ENCODE peak calls at places on chromosomes 13 and 19, in seven cellular contexts. G is tibial nerve, K is thyroid gland, P is uterus, D is adrenal gland, W is ovary, F is heart left ventricle. M is an unnamed sample.

GRCh38 chr13:33806470-33807248 is 11.3 kb upstream of the RFC3 start:
- DNase-seq in D (no peak), F (no peak), W (no peak), G (no peak), K (no peak), P (no peak), M (no peak)

GRCh38 chr13:76440568-76440967 is 445.6 kb downstream of the KCTD12 start:
- DNase-seq in P (no peak), D (no peak), W (no peak), F (no peak), G (no peak), K (no peak), M (no peak)

GRCh38 chr13:40388617-40389016 is 277.8 kb downstream of the FOXO1 start:
- DNase-seq in P (no peak), G (no peak), W (no peak), K (no peak), D (no peak), F (peak), M (no peak)

GRCh38 chr13:96671073-96671472 is 323.2 kb downstream of the OXGR1 start:
- DNase-seq in P (no peak), D (no peak), G (no peak), W (no peak), K (no peak), F (no peak), M (no peak)

GRCh38 chr19:7337380-7338194 is 11.2 kb upstream of the ARHGEF18 start:
- DNase-seq in P (no peak), W (no peak), K (no peak), D (no peak), G (no peak), F (no peak), M (no peak)

GRCh38 chr19:3819989-3820388 is 33.8 kb upstream of the MATK start:
- DNase-seq in W (no peak), G (no peak), P (no peak), K (no peak), F (no peak), D (no peak), M (no peak)

GRCh38 chr13:100089633-100090032 is 740 bp downstream of the PCCA start:
- DNase-seq in K (no peak), F (no peak), P (no peak), D (no peak), G (no peak), W (no peak), M (no peak)

GRCh38 chr19:51726049-51726448 is 2.3 kb upstream of the HAS1 start:
- DNase-seq in G (no peak), D (no peak), W (peak), P (peak), F (peak), K (no peak), M (peak)

GRCh38 chr19:12721656-12722565 is 1.8 kb downstream of the TNPO2 start:
- DNase-seq in G (no peak), P (peak), W (peak), F (peak), D (peak), K (peak), M (peak)

GRCh38 chr19:15614507-15615379 is at the start of gene CYP4F8:
- DNase-seq in F (no peak), W (no peak), K (peak), G (no peak), D (no peak), P (no peak), M (no peak)

DNA sequence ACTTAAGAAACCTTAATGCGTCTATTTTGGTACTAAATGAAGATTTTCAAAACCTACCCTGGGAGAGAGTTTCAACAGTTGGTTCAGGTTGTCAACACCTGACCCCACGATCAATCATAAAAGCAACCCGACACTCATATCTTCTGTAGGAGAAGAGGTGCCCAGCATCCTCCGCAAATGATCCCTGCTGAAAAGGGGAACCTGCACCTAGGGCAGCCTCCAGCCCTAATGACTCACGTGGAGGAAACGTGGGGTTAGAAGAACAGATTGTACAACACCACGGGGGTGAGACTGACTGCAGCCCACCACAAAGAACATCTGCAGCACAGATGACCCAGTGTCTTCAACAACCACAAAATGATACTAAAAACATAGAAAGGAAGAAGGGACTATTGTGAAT is 116.3 kb downstream of the RAB20 start:
- DNase-seq in F (no peak), K (no peak), D (no peak), W (no peak), P (no peak), G (no peak), M (no peak)
- H3K27ac ChIP-seq in F (no peak), K (no peak), D (no peak), W (no peak), P (no peak), G (peak), M (no peak)

DNA sequence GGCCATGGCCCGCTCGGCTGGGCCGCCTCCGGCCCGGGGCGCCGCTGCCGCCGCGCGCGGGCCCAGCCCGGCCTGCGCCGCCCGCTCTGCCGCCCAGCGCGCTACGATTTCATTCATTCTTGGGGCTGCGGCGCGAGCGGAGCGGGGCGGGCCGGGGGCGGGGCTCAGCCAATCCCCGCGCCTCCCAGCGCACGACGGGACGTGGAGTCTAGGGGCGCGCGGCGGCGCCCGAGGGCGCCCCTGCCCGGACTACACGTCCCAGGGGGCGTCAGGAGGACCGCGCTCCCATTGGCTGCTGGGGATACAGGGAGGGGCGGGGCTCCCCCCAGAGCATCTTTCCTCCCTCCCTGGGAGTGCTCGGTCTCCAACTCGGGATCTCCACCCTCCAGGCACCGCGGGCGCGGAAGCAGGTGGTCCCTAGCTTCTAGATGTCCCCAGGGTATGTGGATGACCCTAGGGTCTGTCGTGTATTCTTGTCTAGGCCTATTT is 5.6 kb upstream of the DPF1 start:
- DNase-seq in G (no peak), P (peak), W (peak), K (no peak), F (peak), D (peak), M (peak)
- TF ChIP-seq CTCF in G (no peak), P (no peak), W (no peak), K (no peak), F (no peak), D (no peak), M (no peak)

GRCh38 chr19:5891572-5891937 is 12.0 kb downstream of the NDUFA11 start:
- DNase-seq in F (no peak), G (no peak), D (no peak), W (no peak), P (no peak), K (no peak), M (no peak)

GRCh38 chr19:5891938-5892771 is 11.4 kb downstream of the NDUFA11 start:
- DNase-seq in P (no peak), F (no peak), K (peak), D (peak), G (no peak), W (peak), M (no peak)

GRCh38 chr19:5893296-5893903 is 10.2 kb downstream of the NDUFA11 start:
- DNase-seq in K (no peak), D (no peak), P (no peak), F (no peak), G (no peak), W (no peak), M (no peak)

GRCh38 chr19:5893907-5894703 is 9.5 kb downstream of the NDUFA11 start:
- DNase-seq in P (no peak), W (no peak), K (peak), F (peak), D (peak), G (no peak), M (peak)

GRCh38 chr19:5892772-5893275 is 10.8 kb downstream of the NDUFA11 start:
- DNase-seq in G (no peak), W (no peak), D (peak), F (no peak), K (no peak), P (no peak), M (no peak)
- TF ChIP-seq POLR2A in G (no peak), W (no peak), D (no peak), F (no peak), K (no peak), P (no peak), M (no peak)

GRCh38 chr13:77443511-77443910 is 92.0 kb upstream of the SCEL start:
- DNase-seq in G (no peak), W (no peak), D (no peak), F (no peak), P (no peak), K (no peak), M (no peak)
- H3K27ac ChIP-seq in G (no peak), W (no peak), D (no peak), F (no peak), P (no peak), K (no peak), M (no peak)

GRCh38 chr19:33997690-33998089 is 174.6 kb upstream of the LSM14A start:
- DNase-seq in D (no peak), K (no peak), P (no peak), G (no peak), F (no peak), W (no peak), M (no peak)
- TF ChIP-seq CTCF in D (no peak), K (peak), P (no peak), G (peak), F (peak), W (no peak), M (no peak)

GRCh38 chr19:40672038-40672437 is 18.4 kb downstream of the NUMBL start:
- DNase-seq in K (no peak), F (no peak), D (no peak), P (no peak), G (no peak), W (no peak), M (no peak)
- TF ChIP-seq POLR2A in K (no peak), F (no peak), D (no peak), P (no peak), G (no peak), W (no peak), M (no peak)